ENCODE peak calls at places on chromosomes 3 and 15, in six cellular contexts. One of them, this sample, is unnamed.

GRCh38 chr3:101375586-101375985 is 55.2 kb upstream of the IMPG2 start:
- DNase-seq in effector memory CD8-positive, alpha-beta T cell: no peak
- DNase-seq in posterior cingulate gyrus: no peak
- DNase-seq in stimulated activated naive CD8-positive, alpha-beta T cell treated with anti-CD3 and anti-CD28 coated beads, Interleukin-15, amount 100 ng/mL, for 72 hours: no peak
- DNase-seq in MCF 10A: no peak
- DNase-seq in activated CD8-positive, alpha-beta memory T cell treated with anti-CD3 and anti-CD28 coated beads for 1 hour: no peak
- DNase-seq in this sample: no peak

GRCh38 chr3:27507515-27508266 is 23.5 kb upstream of the SLC4A7 start:
- DNase-seq in effector memory CD8-positive, alpha-beta T cell: no peak
- DNase-seq in posterior cingulate gyrus: no peak
- DNase-seq in stimulated activated naive CD8-positive, alpha-beta T cell treated with anti-CD3 and anti-CD28 coated beads, Interleukin-15, amount 100 ng/mL, for 72 hours: no peak
- DNase-seq in MCF 10A: peak; percentile 74
- DNase-seq in activated CD8-positive, alpha-beta memory T cell treated with anti-CD3 and anti-CD28 coated beads for 1 hour: no peak
- DNase-seq in this sample: no peak

GRCh38 chr3:155481089-155481488 is 187.6 kb upstream of the STRIT1 start:
- DNase-seq in effector memory CD8-positive, alpha-beta T cell: no peak
- DNase-seq in posterior cingulate gyrus: no peak
- DNase-seq in stimulated activated naive CD8-positive, alpha-beta T cell treated with anti-CD3 and anti-CD28 coated beads, Interleukin-15, amount 100 ng/mL, for 72 hours: no peak
- DNase-seq in MCF 10A: no peak
- DNase-seq in activated CD8-positive, alpha-beta memory T cell treated with anti-CD3 and anti-CD28 coated beads for 1 hour: no peak
- DNase-seq in this sample: no peak

GRCh38 chr3:190831225-190831624 is 31.3 kb downstream of the GMNC start:
- DNase-seq in effector memory CD8-positive, alpha-beta T cell: no peak
- DNase-seq in posterior cingulate gyrus: no peak
- DNase-seq in stimulated activated naive CD8-positive, alpha-beta T cell treated with anti-CD3 and anti-CD28 coated beads, Interleukin-15, amount 100 ng/mL, for 72 hours: no peak
- DNase-seq in MCF 10A: no peak
- DNase-seq in activated CD8-positive, alpha-beta memory T cell treated with anti-CD3 and anti-CD28 coated beads for 1 hour: no peak
- DNase-seq in this sample: no peak

GRCh38 chr3:155317211-155317610 is 23.7 kb upstream of the STRIT1 start:
- DNase-seq in effector memory CD8-positive, alpha-beta T cell: no peak
- DNase-seq in posterior cingulate gyrus: no peak
- DNase-seq in stimulated activated naive CD8-positive, alpha-beta T cell treated with anti-CD3 and anti-CD28 coated beads, Interleukin-15, amount 100 ng/mL, for 72 hours: no peak
- DNase-seq in MCF 10A: no peak
- DNase-seq in activated CD8-positive, alpha-beta memory T cell treated with anti-CD3 and anti-CD28 coated beads for 1 hour: no peak
- DNase-seq in this sample: no peak

GRCh38 chr3:153631664-153632063 is 469.6 kb downstream of the RAP2B start:
- DNase-seq in effector memory CD8-positive, alpha-beta T cell: no peak
- DNase-seq in posterior cingulate gyrus: no peak
- DNase-seq in stimulated activated naive CD8-positive, alpha-beta T cell treated with anti-CD3 and anti-CD28 coated beads, Interleukin-15, amount 100 ng/mL, for 72 hours: no peak
- DNase-seq in MCF 10A: no peak
- DNase-seq in activated CD8-positive, alpha-beta memory T cell treated with anti-CD3 and anti-CD28 coated beads for 1 hour: no peak
- DNase-seq in this sample: no peak

GRCh38 chr3:76871655-76872054 is 168.2 kb upstream of the ROBO2 start:
- DNase-seq in effector memory CD8-positive, alpha-beta T cell: no peak
- DNase-seq in posterior cingulate gyrus: no peak
- DNase-seq in stimulated activated naive CD8-positive, alpha-beta T cell treated with anti-CD3 and anti-CD28 coated beads, Interleukin-15, amount 100 ng/mL, for 72 hours: no peak
- DNase-seq in MCF 10A: no peak
- DNase-seq in activated CD8-positive, alpha-beta memory T cell treated with anti-CD3 and anti-CD28 coated beads for 1 hour: no peak
- DNase-seq in this sample: no peak

GRCh38 chr15:71448688-71449114 is 333.4 kb downstream of the THSD4 start:
- DNase-seq in effector memory CD8-positive, alpha-beta T cell: no peak
- DNase-seq in posterior cingulate gyrus: no peak
- DNase-seq in stimulated activated naive CD8-positive, alpha-beta T cell treated with anti-CD3 and anti-CD28 coated beads, Interleukin-15, amount 100 ng/mL, for 72 hours: peak; percentile 9
- DNase-seq in MCF 10A: peak; percentile 79
- DNase-seq in activated CD8-positive, alpha-beta memory T cell treated with anti-CD3 and anti-CD28 coated beads for 1 hour: no peak
- DNase-seq in this sample: no peak

GRCh38 chr15:81023483-81024264 is 23.0 kb downstream of the TLNRD1 start:
- DNase-seq in effector memory CD8-positive, alpha-beta T cell: no peak
- DNase-seq in posterior cingulate gyrus: no peak
- DNase-seq in stimulated activated naive CD8-positive, alpha-beta T cell treated with anti-CD3 and anti-CD28 coated beads, Interleukin-15, amount 100 ng/mL, for 72 hours: peak; percentile 36
- DNase-seq in MCF 10A: no peak
- DNase-seq in activated CD8-positive, alpha-beta memory T cell treated with anti-CD3 and anti-CD28 coated beads for 1 hour: no peak
- DNase-seq in this sample: peak; percentile 55

GRCh38 chr3:118380576-118380975 is 654.1 kb downstream of the IGSF11 start:
- DNase-seq in effector memory CD8-positive, alpha-beta T cell: no peak
- DNase-seq in posterior cingulate gyrus: no peak
- DNase-seq in stimulated activated naive CD8-positive, alpha-beta T cell treated with anti-CD3 and anti-CD28 coated beads, Interleukin-15, amount 100 ng/mL, for 72 hours: no peak
- DNase-seq in MCF 10A: peak; percentile 19
- DNase-seq in activated CD8-positive, alpha-beta memory T cell treated with anti-CD3 and anti-CD28 coated beads for 1 hour: no peak
- DNase-seq in this sample: no peak

GRCh38 chr3:195511136-195511535 is 32.0 kb downstream of the PPP1R2 start:
- DNase-seq in effector memory CD8-positive, alpha-beta T cell: no peak
- DNase-seq in posterior cingulate gyrus: no peak
- DNase-seq in stimulated activated naive CD8-positive, alpha-beta T cell treated with anti-CD3 and anti-CD28 coated beads, Interleukin-15, amount 100 ng/mL, for 72 hours: no peak
- DNase-seq in MCF 10A: no peak
- DNase-seq in activated CD8-positive, alpha-beta memory T cell treated with anti-CD3 and anti-CD28 coated beads for 1 hour: no peak
- DNase-seq in this sample: no peak

GRCh38 chr3:172159376-172159775 is 120.0 kb downstream of the FNDC3B start:
- DNase-seq in effector memory CD8-positive, alpha-beta T cell: no peak
- DNase-seq in posterior cingulate gyrus: no peak
- DNase-seq in stimulated activated naive CD8-positive, alpha-beta T cell treated with anti-CD3 and anti-CD28 coated beads, Interleukin-15, amount 100 ng/mL, for 72 hours: no peak
- DNase-seq in MCF 10A: no peak
- DNase-seq in activated CD8-positive, alpha-beta memory T cell treated with anti-CD3 and anti-CD28 coated beads for 1 hour: no peak
- DNase-seq in this sample: no peak

GRCh38 chr3:143483214-143483613 is 363.6 kb downstream of the CHST2 start:
- DNase-seq in effector memory CD8-positive, alpha-beta T cell: no peak
- DNase-seq in posterior cingulate gyrus: no peak
- DNase-seq in stimulated activated naive CD8-positive, alpha-beta T cell treated with anti-CD3 and anti-CD28 coated beads, Interleukin-15, amount 100 ng/mL, for 72 hours: no peak
- DNase-seq in MCF 10A: no peak
- DNase-seq in activated CD8-positive, alpha-beta memory T cell treated with anti-CD3 and anti-CD28 coated beads for 1 hour: no peak
- DNase-seq in this sample: no peak

GRCh38 chr3:184295771-184296170 is 3.3 kb upstream of the PSMD2 start:
- DNase-seq in effector memory CD8-positive, alpha-beta T cell: no peak
- DNase-seq in posterior cingulate gyrus: no peak
- DNase-seq in stimulated activated naive CD8-positive, alpha-beta T cell treated with anti-CD3 and anti-CD28 coated beads, Interleukin-15, amount 100 ng/mL, for 72 hours: no peak
- DNase-seq in MCF 10A: no peak
- DNase-seq in activated CD8-positive, alpha-beta memory T cell treated with anti-CD3 and anti-CD28 coated beads for 1 hour: no peak
- DNase-seq in this sample: no peak

GRCh38 chr15:68487087-68487843 is 55.3 kb upstream of the ITGA11 start:
- DNase-seq in effector memory CD8-positive, alpha-beta T cell: no peak
- DNase-seq in posterior cingulate gyrus: no peak
- DNase-seq in stimulated activated naive CD8-positive, alpha-beta T cell treated with anti-CD3 and anti-CD28 coated beads, Interleukin-15, amount 100 ng/mL, for 72 hours: no peak
- DNase-seq in MCF 10A: no peak
- DNase-seq in activated CD8-positive, alpha-beta memory T cell treated with anti-CD3 and anti-CD28 coated beads for 1 hour: no peak
- DNase-seq in this sample: no peak

GRCh38 chr3:61796088-61796680 is 234.8 kb downstream of the PTPRG start:
- DNase-seq in effector memory CD8-positive, alpha-beta T cell: no peak
- DNase-seq in posterior cingulate gyrus: no peak
- DNase-seq in stimulated activated naive CD8-positive, alpha-beta T cell treated with anti-CD3 and anti-CD28 coated beads, Interleukin-15, amount 100 ng/mL, for 72 hours: no peak
- DNase-seq in MCF 10A: no peak
- DNase-seq in activated CD8-positive, alpha-beta memory T cell treated with anti-CD3 and anti-CD28 coated beads for 1 hour: no peak
- DNase-seq in this sample: no peak

GRCh38 chr3:123552768-123553167 is 32.1 kb downstream of the HACD2 start:
- DNase-seq in effector memory CD8-positive, alpha-beta T cell: no peak
- DNase-seq in posterior cingulate gyrus: no peak
- DNase-seq in stimulated activated naive CD8-positive, alpha-beta T cell treated with anti-CD3 and anti-CD28 coated beads, Interleukin-15, amount 100 ng/mL, for 72 hours: no peak
- DNase-seq in MCF 10A: no peak
- DNase-seq in activated CD8-positive, alpha-beta memory T cell treated with anti-CD3 and anti-CD28 coated beads for 1 hour: no peak
- DNase-seq in this sample: no peak

GRCh38 chr15:59190291-59190690 is 16.4 kb upstream of the LDHAL6B start:
- DNase-seq in effector memory CD8-positive, alpha-beta T cell: no peak
- DNase-seq in posterior cingulate gyrus: no peak
- DNase-seq in stimulated activated naive CD8-positive, alpha-beta T cell treated with anti-CD3 and anti-CD28 coated beads, Interleukin-15, amount 100 ng/mL, for 72 hours: no peak
- DNase-seq in MCF 10A: no peak
- DNase-seq in activated CD8-positive, alpha-beta memory T cell treated with anti-CD3 and anti-CD28 coated beads for 1 hour: no peak
- DNase-seq in this sample: no peak

GRCh38 chr3:27567251-27567650 is 83.1 kb upstream of the SLC4A7 start:
- DNase-seq in effector memory CD8-positive, alpha-beta T cell: no peak
- DNase-seq in posterior cingulate gyrus: no peak
- DNase-seq in stimulated activated naive CD8-positive, alpha-beta T cell treated with anti-CD3 and anti-CD28 coated beads, Interleukin-15, amount 100 ng/mL, for 72 hours: no peak
- DNase-seq in MCF 10A: no peak
- DNase-seq in activated CD8-positive, alpha-beta memory T cell treated with anti-CD3 and anti-CD28 coated beads for 1 hour: no peak
- DNase-seq in this sample: no peak